ENCODE peak calls at places on chromosomes 3 and 15, in five cellular contexts. C is Panc1, K is transverse colon, A is psoas muscle, V is endothelial cell of umbilical vein. P is an unnamed sample. For H3K9me3 and H3K36me3, the result is how much of the 10 kb centered on the place peaks cover.

GRCh38 chr3:188008582-188009213 is 145.3 kb upstream of the LPP start:
- DNase-seq in C (no peak), K (no peak), A (no peak), V (no peak), P (no peak)

GRCh38 chr3:178056868-178057267 is 479.4 kb upstream of the KCNMB2 start:
- DNase-seq in C (no peak), K (no peak), A (no peak), V (no peak), P (no peak)

GRCh38 chr15:84749111-84749991 is 959 bp downstream of the ZNF592 start:
- DNase-seq in C (no peak), K (peak), A (peak), V (peak), P (peak)

GRCh38 chr3:194396897-194397756 is 1.9 kb downstream of the GP5 start:
- DNase-seq in C (no peak), K (no peak), A (no peak), V (peak), P (no peak)

GRCh38 chr3:28799084-28799483 is 450.5 kb upstream of the AZI2 start:
- DNase-seq in C (no peak), K (no peak), A (no peak), V (no peak), P (no peak)

GRCh38 chr3:146895026-146895749 is 290.0 kb upstream of the PLSCR5 start:
- DNase-seq in C (no peak), K (no peak), A (no peak), V (peak), P (no peak)

GRCh38 chr15:98954411-98954810 is 53.2 kb downstream of the PGPEP1L start:
- DNase-seq in C (no peak), K (peak), A (peak), V (no peak), P (no peak)

GRCh38 chr15:65724479-65724878 is 67.6 kb downstream of the DENND4A start:
- DNase-seq in C (no peak), K (no peak), A (no peak), V (no peak), P (no peak)

GRCh38 chr15:66594344-66594743 is 28.5 kb upstream of the LCTL start:
- DNase-seq in C (no peak), K (no peak), A (no peak), V (no peak), P (no peak)

GRCh38 chr3:156817931-156818765 is 8.0 kb upstream of the LEKR1 start:
- DNase-seq in C (no peak), K (no peak), A (no peak), V (peak), P (no peak)

GRCh38 chr3:160129459-160130061 is 95.7 kb upstream of the C3orf80 start:
- DNase-seq in C (peak), K (no peak), A (no peak), V (peak), P (peak)

GRCh38 chr3:37787027-37787868 is 74.4 kb upstream of the CTDSPL start:
- DNase-seq in C (no peak), K (no peak), A (no peak), V (no peak), P (no peak)

DNA sequence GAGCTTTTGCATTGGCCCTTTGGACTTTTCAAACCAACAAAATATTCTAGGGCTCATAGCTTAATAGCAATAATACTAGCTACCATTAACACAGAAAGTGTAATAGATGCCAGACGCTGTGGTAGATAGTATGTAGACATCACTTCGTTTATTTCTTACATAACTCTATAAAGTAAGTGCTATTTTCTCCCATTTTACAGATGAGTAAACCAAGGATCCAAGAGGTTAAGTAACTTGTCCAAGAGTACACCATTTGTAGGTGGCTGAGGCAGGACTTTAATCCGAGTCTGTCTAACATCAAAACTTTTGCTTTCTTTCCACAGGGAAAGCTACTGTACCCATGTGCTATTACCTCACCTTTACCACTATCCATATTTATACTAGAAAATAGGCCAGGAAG is 12.0 kb downstream of the EID1 start:
- DNase-seq in C (no peak), K (no peak), A (no peak), V (no peak), P (no peak)
- H3K4me3 ChIP-seq in C (no peak), K (no peak), A (no peak), V (no peak), P (no peak)

GRCh38 chr15:80778621-80778963 is 578 bp upstream of the CEMIP start:
- DNase-seq in C (no peak), K (no peak), A (no peak), V (peak), P (no peak)

GRCh38 chr15:80775340-80775739 is 3.8 kb upstream of the CEMIP start:
- DNase-seq in C (no peak), K (no peak), A (no peak), V (no peak), P (no peak)

GRCh38 chr15:80777137-80777536 is 2.0 kb upstream of the CEMIP start:
- DNase-seq in C (no peak), K (peak), A (peak), V (peak), P (no peak)

GRCh38 chr15:80777836-80778620 is 1.1 kb upstream of the CEMIP start:
- DNase-seq in C (no peak), K (no peak), A (no peak), V (no peak), P (no peak)

GRCh38 chr15:80776420-80777045 is 2.6 kb upstream of the CEMIP start:
- DNase-seq in C (peak), K (peak), A (peak), V (peak), P (peak)
- H3K9me3 ChIP-seq in C (under half), K (under half), A (under half), V (under half), P (under half)

GRCh38 chr3:62144482-62144881 is 228.9 kb downstream of the FEZF2 start:
- DNase-seq in C (no peak), K (no peak), A (no peak), V (peak), P (no peak)

GRCh38 chr3:62143843-62144450 is 229.4 kb downstream of the FEZF2 start:
- DNase-seq in C (no peak), K (no peak), A (no peak), V (peak), P (no peak)

GRCh38 chr3:62142280-62142679 is 231.1 kb downstream of the FEZF2 start:
- DNase-seq in C (no peak), K (no peak), A (no peak), V (no peak), P (no peak)

GRCh38 chr3:62142696-62143095 is 230.7 kb downstream of the FEZF2 start:
- DNase-seq in C (no peak), K (no peak), A (no peak), V (no peak), P (no peak)

GRCh38 chr3:62145086-62145757 is 228.1 kb downstream of the FEZF2 start:
- DNase-seq in C (no peak), K (no peak), A (no peak), V (no peak), P (no peak)
- H3K36me3 ChIP-seq in C (under half), K (under half), A (under half), V (under half), P (under half)

GRCh38 chr3:129597792-129598381 is 8.6 kb downstream of the PLXND1 start:
- DNase-seq in C (no peak), K (no peak), A (no peak), V (peak), P (no peak)

GRCh38 chr3:129596194-129597086 is 10.0 kb downstream of the PLXND1 start:
- DNase-seq in C (no peak), K (peak), A (peak), V (peak), P (peak)

GRCh38 chr3:129598484-129598883 is 8.0 kb downstream of the PLXND1 start:
- DNase-seq in C (no peak), K (no peak), A (no peak), V (no peak), P (no peak)

GRCh38 chr3:129595544-129596193 is 10.8 kb downstream of the PLXND1 start:
- DNase-seq in C (no peak), K (no peak), A (peak), V (no peak), P (peak)

GRCh38 chr3:129597087-129597791 is 9.2 kb downstream of the PLXND1 start:
- DNase-seq in C (no peak), K (no peak), A (no peak), V (peak), P (peak)
- H3K4me3 ChIP-seq in C (peak), K (no peak), A (peak), V (peak), P (no peak)

GRCh38 chr15:25052191-25052999 is 97.6 kb downstream of the SNRPN start:
- DNase-seq in C (no peak), K (no peak), A (no peak), V (no peak), P (no peak)
- H3K9me3 ChIP-seq in C (half or more), K (half or more), A (half or more), V (under half), P (under half)

GRCh38 chr15:63238796-63239195 is 38.6 kb upstream of the APH1B start:
- DNase-seq in C (no peak), K (no peak), A (no peak), V (no peak), P (peak)
- H3K36me3 ChIP-seq in C (under half), K (under half), A (under half), V (under half), P (under half)

GRCh38 chr3:47394867-47395266 is 14.0 kb downstream of the PTPN23 start:
- DNase-seq in C (no peak), K (no peak), A (no peak), V (no peak), P (no peak)
- H3K4me3 ChIP-seq in C (no peak), K (no peak), A (no peak), V (no peak), P (no peak)

GRCh38 chr15:25092661-25093060 is 137.9 kb downstream of the SNRPN start:
- DNase-seq in C (no peak), K (no peak), A (no peak), V (no peak), P (no peak)

GRCh38 chr15:25095179-25095578 is 140.4 kb downstream of the SNRPN start:
- DNase-seq in C (no peak), K (no peak), A (no peak), V (no peak), P (no peak)

GRCh38 chr15:25094066-25094465 is 139.3 kb downstream of the SNRPN start:
- DNase-seq in C (no peak), K (no peak), A (no peak), V (no peak), P (no peak)

GRCh38 chr15:25094519-25094918 is 139.7 kb downstream of the SNRPN start:
- DNase-seq in C (no peak), K (no peak), A (no peak), V (no peak), P (no peak)

DNA sequence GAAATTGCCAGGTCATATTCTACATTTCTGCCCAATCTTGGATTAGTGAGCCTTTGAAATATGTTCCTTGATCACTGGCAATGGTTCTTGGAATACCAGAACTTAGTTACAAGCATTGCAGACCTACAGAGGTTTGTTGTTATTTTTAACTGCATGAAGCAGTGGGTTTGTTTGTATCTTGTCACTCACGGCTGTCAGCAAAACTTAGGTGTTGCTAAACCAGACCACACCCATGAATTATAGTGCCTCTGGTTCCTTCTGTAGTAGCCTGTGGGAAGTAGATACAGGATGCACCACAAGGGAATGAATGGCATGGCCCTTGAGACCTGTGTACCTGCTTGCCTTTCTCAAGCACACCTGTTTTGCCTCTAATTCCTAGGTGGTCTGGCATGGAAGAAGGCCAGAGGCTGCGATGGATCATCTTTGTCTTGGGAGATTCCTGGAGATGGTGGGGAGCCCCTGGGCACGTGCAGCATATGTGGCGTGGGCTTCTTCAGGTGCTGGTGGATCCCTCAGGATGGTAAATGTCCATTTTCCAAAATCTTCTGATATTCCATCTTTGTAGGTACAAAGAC is 138.8 kb downstream of the SNRPN start:
- DNase-seq in C (no peak), K (no peak), A (no peak), V (no peak), P (no peak)
- H3K9me3 ChIP-seq in C (under half), K (half or more), A (half or more), V (under half), P (under half)

GRCh38 chr15:39942101-39942752 is 8.3 kb downstream of the EIF2AK4 start:
- DNase-seq in C (no peak), K (no peak), A (no peak), V (no peak), P (no peak)
- H3K36me3 ChIP-seq in C (under half), K (under half), A (half or more), V (under half), P (half or more)

GRCh38 chr3:133442518-133442917 is 42.7 kb downstream of the BFSP2 start:
- DNase-seq in C (no peak), K (no peak), A (no peak), V (no peak), P (no peak)
- H3K4me3 ChIP-seq in C (no peak), K (no peak), A (no peak), V (no peak), P (no peak)